ENCODE peak calls at places on chromosomes 1 and 21, in six cellular contexts. G is brain microvascular endothelial cell, M is transverse colon, Y is right lobe of liver, T is body of pancreas, O is upper lobe of right lung. J is an unnamed sample. For H3K36me3, the result is how much of the 10 kb centered on the place peaks cover.

GRCh38 chr1:41591891-41592290 is 107.4 kb upstream of the EDN2 start:
- DNase-seq in G (no peak), M (no peak), Y (no peak), T (no peak), O (no peak), J (no peak)

GRCh38 chr1:61853545-61853944 is 111.3 kb downstream of the PATJ start:
- DNase-seq in G (no peak), M (no peak), Y (no peak), T (no peak), O (no peak), J (no peak)

GRCh38 chr1:93708734-93709481 is 27.3 kb upstream of the BCAR3 start:
- DNase-seq in G (no peak), M (no peak), Y (no peak), T (peak), O (peak), J (no peak)

GRCh38 chr1:22745675-22746585 is 35.3 kb downstream of the EPHB2 start:
- DNase-seq in G (peak), M (peak), Y (peak), T (peak), O (no peak), J (no peak)

GRCh38 chr1:61808968-61809367 is 66.7 kb downstream of the PATJ start:
- DNase-seq in G (peak), M (no peak), Y (no peak), T (no peak), O (no peak), J (no peak)

GRCh38 chr1:10793129-10793651 is 3.3 kb downstream of the CASZ1 start:
- DNase-seq in G (no peak), M (peak), Y (no peak), T (no peak), O (no peak), J (no peak)

GRCh38 chr21:42523941-42524340 is 10.3 kb downstream of the SLC37A1 start:
- DNase-seq in G (no peak), M (no peak), Y (no peak), T (no peak), O (no peak), J (no peak)

GRCh38 chr1:54485417-54485816 is 62.6 kb upstream of the ACOT11 start:
- DNase-seq in G (no peak), M (no peak), Y (no peak), T (no peak), O (no peak), J (no peak)

GRCh38 chr1:87853576-87854351 is 525.1 kb downstream of the LMO4 start:
- DNase-seq in G (no peak), M (no peak), Y (no peak), T (no peak), O (no peak), J (no peak)

GRCh38 chr1:87226341-87226760 is 102.3 kb upstream of the LMO4 start:
- DNase-seq in G (peak), M (peak), Y (peak), T (peak), O (peak), J (peak)

GRCh38 chr1:164914208-164914607 is 355.2 kb downstream of the PBX1 start:
- DNase-seq in G (peak), M (no peak), Y (no peak), T (peak), O (no peak), J (no peak)

GRCh38 chr1:54597455-54598030 is 25.8 kb downstream of the FAM151A start:
- DNase-seq in G (no peak), M (no peak), Y (no peak), T (no peak), O (no peak), J (no peak)

GRCh38 chr1:246069581-246069980 is 437.5 kb downstream of the SMYD3 start:
- DNase-seq in G (no peak), M (no peak), Y (no peak), T (no peak), O (no peak), J (no peak)

GRCh38 chr1:246066553-246066952 is 440.5 kb downstream of the SMYD3 start:
- DNase-seq in G (no peak), M (no peak), Y (no peak), T (no peak), O (no peak), J (no peak)

GRCh38 chr1:246067432-246068021 is 439.6 kb downstream of the SMYD3 start:
- DNase-seq in G (no peak), M (no peak), Y (no peak), T (no peak), O (no peak), J (no peak)

GRCh38 chr1:246068619-246069509 is 438.2 kb downstream of the SMYD3 start:
- DNase-seq in G (no peak), M (no peak), Y (no peak), T (no peak), O (no peak), J (no peak)

GRCh38 chr1:246068113-246068512 is 439.0 kb downstream of the SMYD3 start:
- DNase-seq in G (no peak), M (no peak), Y (no peak), T (no peak), O (no peak), J (no peak)
- H3K36me3 ChIP-seq in G (under half), M (under half), Y (under half), T (under half), O (under half), J (under half)

GRCh38 chr1:235013512-235013911 is 115.1 kb downstream of the TOMM20 start:
- DNase-seq in G (no peak), M (no peak), Y (no peak), T (peak), O (no peak), J (no peak)

GRCh38 chr1:235017191-235017590 is 111.4 kb downstream of the TOMM20 start:
- DNase-seq in G (no peak), M (no peak), Y (no peak), T (no peak), O (no peak), J (no peak)

GRCh38 chr1:235014756-235015155 is 113.9 kb downstream of the TOMM20 start:
- DNase-seq in G (no peak), M (no peak), Y (no peak), T (no peak), O (no peak), J (no peak)

GRCh38 chr1:235017719-235018118 is 110.9 kb downstream of the TOMM20 start:
- DNase-seq in G (peak), M (no peak), Y (no peak), T (no peak), O (no peak), J (no peak)

GRCh38 chr1:235015291-235015990 is 113.2 kb downstream of the TOMM20 start:
- DNase-seq in G (no peak), M (no peak), Y (no peak), T (no peak), O (no peak), J (no peak)
- H3K27ac ChIP-seq in G (no peak), M (no peak), Y (no peak), T (no peak), O (no peak), J (no peak)

GRCh38 chr1:119898520-119898919 is 2.2 kb upstream of the ADAM30 start:
- DNase-seq in G (no peak), M (no peak), Y (no peak), T (no peak), O (no peak), J (no peak)

GRCh38 chr1:119895102-119895501 is 1.2 kb downstream of the ADAM30 start:
- DNase-seq in G (no peak), M (no peak), Y (no peak), T (no peak), O (no peak), J (no peak)

GRCh38 chr1:119893827-119894700 is 2.3 kb downstream of the ADAM30 start:
- DNase-seq in G (no peak), M (no peak), Y (no peak), T (no peak), O (no peak), J (no peak)

GRCh38 chr1:119893238-119893791 is 3.0 kb downstream of the ADAM30 start:
- DNase-seq in G (no peak), M (no peak), Y (no peak), T (no peak), O (no peak), J (no peak)

DNA sequence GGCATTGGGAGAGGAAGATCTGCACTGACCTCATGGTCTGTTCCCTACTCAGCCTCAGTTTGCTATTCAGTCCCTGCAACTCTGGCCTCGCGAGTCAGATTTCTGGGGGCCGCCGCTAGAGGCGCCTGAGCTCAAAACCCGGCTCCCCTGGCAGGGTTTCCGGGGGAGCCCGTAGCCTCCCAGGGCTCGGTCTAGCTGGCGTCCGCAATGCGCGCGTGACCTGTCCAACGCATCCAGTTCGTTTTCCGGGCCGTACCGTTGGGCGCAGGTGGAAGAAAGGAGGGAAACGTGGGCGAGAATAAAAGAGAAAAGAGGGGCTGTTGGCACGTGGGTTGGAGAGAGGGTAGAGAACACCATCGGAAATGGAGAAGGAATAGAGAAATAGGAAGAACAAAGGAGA is at the start of gene ADAM30:
- DNase-seq in G (no peak), M (no peak), Y (no peak), T (no peak), O (no peak), J (no peak)
- TF ChIP-seq CTCF in G (peak), M (no peak), Y (no peak), T (no peak), O (no peak), J (no peak)

DNA sequence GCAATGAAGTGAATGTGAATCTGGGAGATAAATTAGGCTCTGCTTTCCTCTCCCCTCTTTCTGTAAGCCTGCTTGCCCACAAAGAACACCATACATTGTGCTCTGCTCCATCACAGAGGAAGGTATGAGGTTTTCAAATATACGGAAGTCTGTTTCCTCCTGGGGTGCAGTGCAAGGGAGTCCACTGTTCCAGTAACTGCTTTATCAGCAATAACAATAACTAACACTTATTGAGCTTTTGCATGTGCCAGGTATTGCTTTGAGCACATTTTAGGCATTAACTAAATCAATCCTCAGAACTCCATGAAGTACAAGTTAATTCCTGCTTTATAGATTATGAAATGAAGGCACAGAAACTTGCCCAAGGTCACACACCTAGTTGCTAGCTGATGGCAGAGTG is 10.0 kb downstream of the LTN1 start:
- DNase-seq in G (no peak), M (no peak), Y (no peak), T (no peak), O (no peak), J (no peak)
- H3K36me3 ChIP-seq in G (under half), M (under half), Y (under half), T (under half), O (half or more), J (half or more)

DNA sequence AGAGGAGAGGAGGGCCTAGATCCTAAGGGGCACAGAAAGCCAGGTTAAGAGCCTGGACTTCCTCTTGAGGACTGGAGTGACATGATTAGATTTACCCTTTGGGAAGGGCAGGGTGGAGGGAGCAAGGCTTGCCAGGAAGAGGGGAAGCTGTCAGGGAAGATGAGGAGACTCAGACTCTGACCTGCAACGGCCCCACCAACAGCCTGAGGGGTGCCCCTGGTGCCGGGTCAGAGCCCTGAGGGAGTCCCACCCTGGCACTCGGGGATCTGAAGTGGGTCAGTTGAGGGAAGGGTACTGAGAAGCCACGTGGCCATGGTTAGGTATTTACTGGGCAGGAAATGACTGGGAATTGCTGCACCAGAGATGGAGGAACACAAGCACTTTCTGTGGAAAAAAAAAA is 9.8 kb downstream of the ECE1 start:
- DNase-seq in G (no peak), M (no peak), Y (no peak), T (no peak), O (no peak), J (no peak)
- H3K27ac ChIP-seq in G (peak), M (peak), Y (peak), T (no peak), O (peak), J (peak)

GRCh38 chr1:179882253-179883039 is at the start of gene TOR1AIP1:
- DNase-seq in G (peak), M (peak), Y (peak), T (peak), O (peak), J (peak)
- TF ChIP-seq CTCF in G (peak), M (peak), Y (peak), T (peak), O (peak), J (no peak)

GRCh38 chr1:211215577-211215976 is 43.6 kb upstream of the RCOR3 start:
- DNase-seq in G (no peak), M (no peak), Y (no peak), T (no peak), O (no peak), J (no peak)

GRCh38 chr1:211217392-211217791 is 41.8 kb upstream of the RCOR3 start:
- DNase-seq in G (no peak), M (no peak), Y (no peak), T (no peak), O (no peak), J (no peak)

GRCh38 chr1:211210965-211211364 is 48.2 kb upstream of the RCOR3 start:
- DNase-seq in G (no peak), M (no peak), Y (no peak), T (no peak), O (no peak), J (no peak)

GRCh38 chr1:211210052-211210451 is 49.1 kb upstream of the RCOR3 start:
- DNase-seq in G (no peak), M (no peak), Y (no peak), T (no peak), O (no peak), J (no peak)

DNA sequence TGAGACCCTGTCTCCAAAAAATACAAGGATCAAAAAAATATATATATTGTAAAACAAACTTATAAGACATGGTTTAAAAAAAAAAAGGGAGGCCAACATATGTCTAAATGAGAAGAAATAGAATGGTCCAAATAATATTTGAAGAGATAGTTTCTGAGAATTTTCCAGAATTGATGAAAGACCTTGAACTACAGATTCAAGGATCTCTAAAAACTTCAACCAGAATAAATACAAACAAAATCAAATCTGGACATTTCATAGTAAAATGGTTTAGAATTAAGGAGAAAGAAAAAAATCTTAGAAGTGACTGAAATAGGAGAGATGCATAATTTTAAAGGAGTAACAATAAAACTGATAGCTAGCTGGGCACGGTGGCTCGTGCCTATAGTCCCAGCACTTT is 45.5 kb upstream of the RCOR3 start:
- DNase-seq in G (no peak), M (no peak), Y (no peak), T (no peak), O (no peak), J (no peak)
- H3K36me3 ChIP-seq in G (under half), M (under half), Y (under half), T (under half), O (under half), J (under half)

GRCh38 chr1:147717051-147717705 is 43.2 kb downstream of the GJA5 start:
- DNase-seq in G (no peak), M (peak), Y (no peak), T (peak), O (no peak), J (peak)
- H3K27ac ChIP-seq in G (no peak), M (peak), Y (no peak), T (peak), O (no peak), J (peak)

DNA sequence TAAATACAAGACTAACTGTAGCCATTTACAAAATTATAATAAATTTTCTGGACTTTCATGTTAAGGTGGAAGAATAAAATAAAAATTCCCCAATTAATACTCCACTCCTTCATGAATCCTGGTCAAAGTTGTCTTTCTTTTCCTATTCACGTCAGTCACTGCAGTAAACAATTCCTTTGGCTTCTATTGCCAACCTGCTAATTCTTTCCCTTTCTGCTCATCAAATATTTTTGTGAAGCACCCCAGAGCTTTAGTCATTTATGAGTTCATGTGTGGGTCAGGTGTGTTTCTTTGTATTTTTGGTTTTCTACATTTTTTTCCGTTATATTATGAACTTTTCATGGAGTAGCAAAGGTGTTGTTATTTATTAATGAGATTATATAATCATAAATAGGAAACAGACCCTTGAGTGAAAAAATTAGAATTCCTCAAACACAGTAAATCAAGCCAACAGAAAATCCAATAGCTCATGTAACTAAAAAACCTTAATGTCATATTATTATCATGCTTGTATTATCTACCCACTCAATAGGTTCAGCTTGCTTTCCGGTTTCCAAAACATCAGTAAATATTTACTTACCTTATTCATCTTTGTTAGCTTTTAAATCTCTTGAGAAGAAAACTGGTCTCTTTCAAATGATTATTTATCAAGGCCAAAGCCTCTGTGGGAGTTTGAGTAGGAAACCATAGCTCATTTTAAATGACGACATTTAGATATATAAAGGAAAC is 29.6 kb upstream of the PLA2G4A start:
- DNase-seq in G (no peak), M (no peak), Y (no peak), T (no peak), O (no peak), J (no peak)
- TF ChIP-seq CTCF in G (no peak), M (no peak), Y (no peak), T (no peak), O (no peak), J (no peak)

DNA sequence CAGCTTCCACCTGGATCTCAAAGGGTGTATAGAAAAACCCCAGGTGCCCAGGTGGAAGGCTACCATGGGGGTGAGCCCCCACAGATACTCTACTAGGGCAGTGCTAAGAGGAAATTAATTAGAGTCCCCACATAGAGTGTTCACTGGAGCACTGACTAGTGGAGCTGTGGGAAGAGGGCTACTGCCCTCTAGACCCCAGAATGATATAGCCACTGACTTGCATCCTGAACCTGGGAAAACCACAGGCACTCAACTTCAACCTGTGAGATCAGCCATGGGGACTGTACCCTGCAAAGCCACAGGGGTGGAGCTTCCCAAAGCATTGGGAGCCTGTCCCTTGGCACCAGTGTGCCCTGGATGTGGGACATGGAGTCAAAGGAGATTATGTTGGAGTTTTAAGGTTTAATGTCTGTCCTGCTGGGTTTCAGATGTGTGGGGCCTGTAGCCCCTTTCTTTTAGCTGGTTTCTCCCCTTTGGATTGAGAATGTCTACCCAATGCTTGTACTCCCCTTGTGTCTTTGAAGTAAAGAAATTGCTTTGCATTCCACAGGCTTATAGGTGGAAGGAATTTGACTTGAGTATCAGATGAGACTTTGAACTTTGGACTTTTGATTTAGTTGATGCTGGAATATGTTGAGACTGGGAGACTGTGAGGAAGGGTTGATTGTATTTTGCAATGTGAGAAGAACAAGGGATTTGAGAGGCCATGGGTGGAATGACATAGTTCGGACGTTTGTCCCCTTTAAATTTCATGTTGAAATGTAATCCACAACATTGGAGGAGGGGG is 31.8 kb upstream of the CDC14A start:
- DNase-seq in G (no peak), M (no peak), Y (no peak), T (no peak), O (no peak), J (no peak)
- H3K36me3 ChIP-seq in G (under half), M (under half), Y (under half), T (under half), O (under half), J (under half)